ENCODE peak calls at places on chromosomes 2 and 18, in four cellular contexts. Y is HEK293T, X is GM12878, H is HepG2. B is an unnamed sample.

GRCh38 chr2:54187331-54187730 is 68.7 kb downstream of the TSPYL6 start:
- DNase-seq in Y (no peak), X (no peak), H (peak), B (no peak)

GRCh38 chr2:94879982-94880377 is 8.8 kb downstream of the TEKT4 start:
- DNase-seq in Y (no peak), X (no peak), H (no peak), B (no peak)

GRCh38 chr18:36828157-36828629 is 609 bp downstream of the TPGS2 start:
- DNase-seq in Y (peak), X (no peak), H (peak), B (no peak)

GRCh38 chr2:197269173-197269572 is 41.4 kb downstream of the ANKRD44 start:
- DNase-seq in Y (no peak), X (no peak), H (no peak), B (no peak)

GRCh38 chr2:18518116-18519111 is 42.0 kb downstream of the RDH14 start:
- DNase-seq in Y (no peak), X (no peak), H (peak), B (no peak)

GRCh38 chr18:50410894-50411293 is 36.0 kb downstream of the SKA1 start:
- DNase-seq in Y (no peak), X (no peak), H (no peak), B (no peak)

GRCh38 chr2:145569108-145569507 is 1049.2 kb upstream of the ZEB2 start:
- DNase-seq in Y (no peak), X (no peak), H (no peak), B (no peak)

GRCh38 chr18:35027206-35027605 is 14.0 kb upstream of the MAPRE2 start:
- DNase-seq in Y (no peak), X (no peak), H (no peak), B (no peak)

GRCh38 chr2:31980674-31981356 is 30.0 kb downstream of the MEMO1 start:
- DNase-seq in Y (peak), X (peak), H (peak), B (peak)

GRCh38 chr2:182186132-182186735 is 200.6 kb downstream of the PPP1R1C start:
- DNase-seq in Y (peak), X (no peak), H (peak), B (peak)

GRCh38 chr2:96260404-96261260 is 5.2 kb downstream of the TMEM127 start:
- DNase-seq in Y (peak), X (no peak), H (peak), B (peak)

GRCh38 chr2:116706381-116706780 is 1108.1 kb upstream of the DDX18 start:
- DNase-seq in Y (no peak), X (no peak), H (no peak), B (no peak)

GRCh38 chr2:137947714-137948336 is 16.4 kb upstream of the HNMT start:
- DNase-seq in Y (peak), X (no peak), H (peak), B (peak)

GRCh38 chr2:128765822-128766221 is 447.2 kb upstream of the HS6ST1 start:
- DNase-seq in Y (no peak), X (no peak), H (no peak), B (no peak)

GRCh38 chr2:117983040-117983439 is 30.8 kb downstream of the CCDC93 start:
- DNase-seq in Y (no peak), X (no peak), H (no peak), B (no peak)

GRCh38 chr2:242030226-242030575 is 160.7 kb downstream of the RTP5 start:
- DNase-seq in Y (no peak), X (no peak), H (no peak), B (no peak)

GRCh38 chr2:219552382-219553167 is 8.7 kb downstream of the TMEM198 start:
- DNase-seq in Y (peak), X (no peak), H (peak), B (peak)

GRCh38 chr2:101231253-101231652 is 21.4 kb upstream of the CNOT11 start:
- DNase-seq in Y (no peak), X (no peak), H (no peak), B (no peak)

GRCh38 chr2:80858955-80859354 is 554.4 kb upstream of the LRRTM1 start:
- DNase-seq in Y (no peak), X (no peak), H (no peak), B (no peak)

GRCh38 chr2:128545829-128546228 is 227.2 kb upstream of the HS6ST1 start:
- DNase-seq in Y (no peak), X (no peak), H (no peak), B (no peak)

GRCh38 chr2:216866515-216867095 is 6.7 kb upstream of the TNP1 start:
- DNase-seq in Y (no peak), X (no peak), H (no peak), B (no peak)

GRCh38 chr18:39199231-39199855 is 1633.7 kb upstream of the CELF4 start:
- DNase-seq in Y (no peak), X (no peak), H (no peak), B (no peak)
- TF ChIP-seq TARDBP in Y (no peak), X (no peak), H (no peak), B (no peak)

DNA sequence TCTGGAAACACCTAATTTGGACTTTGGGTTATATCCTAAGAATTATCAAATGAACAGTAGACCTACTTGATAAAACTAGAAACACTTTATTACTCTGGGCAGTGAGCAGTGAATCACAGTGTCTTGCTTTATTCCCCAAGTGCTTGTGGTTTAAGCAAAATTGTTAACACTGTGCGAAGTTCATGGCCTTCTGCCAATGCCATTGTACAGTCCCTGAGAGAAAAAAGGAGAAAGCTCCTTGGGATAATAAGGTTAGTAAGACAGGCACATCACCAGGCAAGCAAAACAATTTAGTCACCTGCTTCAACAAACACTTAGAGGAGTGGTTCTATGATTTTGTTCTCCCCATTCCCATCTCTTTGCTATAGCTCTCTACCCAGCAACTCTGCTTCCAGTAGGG is 39.8 kb downstream of the ADCYAP1 start:
- DNase-seq in Y (no peak), X (no peak), H (no peak), B (no peak)
- TF ChIP-seq TARDBP in Y (no peak), X (no peak), H (no peak), B (no peak)

GRCh38 chr2:202429164-202429980 is 53.2 kb downstream of the BMPR2 start:
- DNase-seq in Y (no peak), X (no peak), H (no peak), B (no peak)
- TF ChIP-seq TARDBP in Y (no peak), X (no peak), H (no peak), B (no peak)

GRCh38 chr2:112800881-112801583 is 16.7 kb upstream of the IL1A start:
- DNase-seq in Y (no peak), X (no peak), H (no peak), B (no peak)

GRCh38 chr2:112799291-112799975 is 15.1 kb upstream of the IL1A start:
- DNase-seq in Y (no peak), X (no peak), H (no peak), B (no peak)

GRCh38 chr2:112805542-112805941 is 21.2 kb upstream of the IL1A start:
- DNase-seq in Y (no peak), X (peak), H (no peak), B (no peak)

GRCh38 chr2:112807233-112807807 is 23.0 kb upstream of the IL1A start:
- DNase-seq in Y (no peak), X (no peak), H (no peak), B (peak)

GRCh38 chr2:112803691-112804521 is 19.6 kb upstream of the IL1A start:
- DNase-seq in Y (no peak), X (no peak), H (peak), B (no peak)
- TF ChIP-seq TARDBP in Y (no peak), X (no peak), H (peak), B (no peak)

GRCh38 chr2:238936162-238937052 is 88.5 kb downstream of the TWIST2 start:
- DNase-seq in Y (no peak), X (no peak), H (no peak), B (no peak)

GRCh38 chr2:238939521-238940403 is 91.9 kb downstream of the TWIST2 start:
- DNase-seq in Y (no peak), X (no peak), H (no peak), B (no peak)

GRCh38 chr2:238940806-238941205 is 92.9 kb downstream of the TWIST2 start:
- DNase-seq in Y (no peak), X (no peak), H (no peak), B (no peak)

GRCh38 chr2:238939074-238939473 is 91.2 kb downstream of the TWIST2 start:
- DNase-seq in Y (no peak), X (no peak), H (no peak), B (no peak)

GRCh38 chr2:238938460-238939055 is 90.7 kb downstream of the TWIST2 start:
- DNase-seq in Y (no peak), X (no peak), H (no peak), B (no peak)
- TF ChIP-seq TARDBP in Y (no peak), X (no peak), H (no peak), B (no peak)

GRCh38 chr18:6368017-6368416 is 46.7 kb downstream of the L3MBTL4 start:
- DNase-seq in Y (no peak), X (no peak), H (no peak), B (no peak)
- TF ChIP-seq TARDBP in Y (no peak), X (no peak), H (no peak), B (no peak)

DNA sequence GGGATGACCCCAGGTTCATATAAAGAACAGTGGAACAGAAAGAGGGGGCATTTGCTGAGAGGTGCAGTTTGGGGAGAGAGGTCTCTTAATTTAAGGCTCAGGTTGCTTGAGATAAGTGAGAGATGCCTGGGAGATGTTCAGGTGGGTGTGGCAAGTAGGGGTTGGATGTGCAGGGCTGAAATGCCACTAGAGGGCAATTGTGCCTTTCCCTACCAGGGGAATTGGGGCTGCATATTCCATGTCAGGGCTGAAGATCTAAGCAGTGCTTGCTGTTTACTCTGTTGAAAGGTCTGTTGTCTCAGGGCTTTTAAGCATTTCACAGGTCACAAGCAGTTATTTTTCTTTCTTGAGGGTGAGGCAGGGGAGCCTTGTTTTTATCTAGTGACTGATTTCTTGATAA is 7.8 kb downstream of the CCDC85A start:
- DNase-seq in Y (peak), X (no peak), H (peak), B (peak)
- TF ChIP-seq TARDBP in Y (no peak), X (no peak), H (no peak), B (no peak)